ENCODE peak calls at places on chromosomes 2 and 18, in ten cellular contexts. One of them, this sample, is unnamed.

GRCh38 chr2:215612770-215613169 is 176.9 kb upstream of the FN1 start:
- DNase-seq in type B pancreatic cell: no peak
- DNase-seq in Ammon's horn: no peak
- DNase-seq in activated T-cell treated with anti-CD3 and anti-CD28 coated beads for 1 hour: no peak
- DNase-seq in HL-60: no peak
- DNase-seq in endothelial cell: no peak
- DNase-seq in D341Med: no peak
- DNase-seq in HTR-8/SVneo: no peak
- DNase-seq in NCI-H2081: no peak
- DNase-seq in HCT116: no peak
- DNase-seq in this sample: no peak

GRCh38 chr2:118032169-118033013 is 18.5 kb upstream of the CCDC93 start:
- DNase-seq in HL-60: peak
- DNase-seq in NCI-H2081: peak
- DNase-seq in HTR-8/SVneo: peak
- DNase-seq in HCT116: no peak
- DNase-seq in activated T-cell treated with anti-CD3 and anti-CD28 coated beads for 1 hour: peak
- DNase-seq in endothelial cell: peak
- DNase-seq in D341Med: peak
- DNase-seq in type B pancreatic cell: no peak
- DNase-seq in Ammon's horn: peak
- DNase-seq in this sample: no peak

GRCh38 chr2:120204022-120204405 is 19.2 kb downstream of the TMEM185B start:
- DNase-seq in HTR-8/SVneo: no peak
- DNase-seq in HL-60: no peak
- DNase-seq in D341Med: peak
- DNase-seq in Ammon's horn: no peak
- DNase-seq in NCI-H2081: no peak
- DNase-seq in endothelial cell: no peak
- DNase-seq in HCT116: no peak
- DNase-seq in activated T-cell treated with anti-CD3 and anti-CD28 coated beads for 1 hour: no peak
- DNase-seq in type B pancreatic cell: no peak
- DNase-seq in this sample: no peak

GRCh38 chr2:206023183-206023582 is 62.8 kb downstream of the INO80D start:
- DNase-seq in Ammon's horn: no peak
- DNase-seq in NCI-H2081: no peak
- DNase-seq in HCT116: no peak
- DNase-seq in HTR-8/SVneo: no peak
- DNase-seq in D341Med: no peak
- DNase-seq in HL-60: no peak
- DNase-seq in activated T-cell treated with anti-CD3 and anti-CD28 coated beads for 1 hour: no peak
- DNase-seq in endothelial cell: no peak
- DNase-seq in type B pancreatic cell: no peak
- DNase-seq in this sample: no peak

GRCh38 chr2:24926602-24927252 is 6.7 kb upstream of the ADCY3 start:
- DNase-seq in endothelial cell: no peak
- DNase-seq in HL-60: peak
- DNase-seq in D341Med: no peak
- DNase-seq in activated T-cell treated with anti-CD3 and anti-CD28 coated beads for 1 hour: no peak
- DNase-seq in Ammon's horn: no peak
- DNase-seq in HCT116: no peak
- DNase-seq in NCI-H2081: no peak
- DNase-seq in HTR-8/SVneo: no peak
- DNase-seq in type B pancreatic cell: no peak
- DNase-seq in this sample: no peak

GRCh38 chr18:72866572-72866900 is 1.3 kb downstream of the NETO1 start:
- DNase-seq in HL-60: no peak
- DNase-seq in HTR-8/SVneo: no peak
- DNase-seq in activated T-cell treated with anti-CD3 and anti-CD28 coated beads for 1 hour: no peak
- DNase-seq in NCI-H2081: no peak
- DNase-seq in Ammon's horn: no peak
- DNase-seq in endothelial cell: no peak
- DNase-seq in D341Med: no peak
- DNase-seq in HCT116: no peak
- DNase-seq in type B pancreatic cell: no peak
- DNase-seq in this sample: no peak

GRCh38 chr2:61151434-61151833 is 10.6 kb upstream of the C2orf74 start:
- DNase-seq in activated T-cell treated with anti-CD3 and anti-CD28 coated beads for 1 hour: no peak
- DNase-seq in Ammon's horn: no peak
- DNase-seq in D341Med: no peak
- DNase-seq in type B pancreatic cell: no peak
- DNase-seq in HL-60: no peak
- DNase-seq in HCT116: no peak
- DNase-seq in HTR-8/SVneo: no peak
- DNase-seq in endothelial cell: no peak
- DNase-seq in NCI-H2081: no peak
- DNase-seq in this sample: no peak

GRCh38 chr18:6256521-6256920 is 158.2 kb downstream of the L3MBTL4 start:
- DNase-seq in HTR-8/SVneo: no peak
- DNase-seq in activated T-cell treated with anti-CD3 and anti-CD28 coated beads for 1 hour: no peak
- DNase-seq in HCT116: no peak
- DNase-seq in HL-60: no peak
- DNase-seq in endothelial cell: no peak
- DNase-seq in NCI-H2081: no peak
- DNase-seq in type B pancreatic cell: no peak
- DNase-seq in Ammon's horn: peak
- DNase-seq in D341Med: no peak
- DNase-seq in this sample: no peak

GRCh38 chr18:12278765-12279682 is 24.9 kb downstream of the CIDEA start:
- DNase-seq in NCI-H2081: no peak
- DNase-seq in Ammon's horn: peak
- DNase-seq in activated T-cell treated with anti-CD3 and anti-CD28 coated beads for 1 hour: no peak
- DNase-seq in type B pancreatic cell: no peak
- DNase-seq in HCT116: no peak
- DNase-seq in endothelial cell: peak
- DNase-seq in HL-60: no peak
- DNase-seq in D341Med: no peak
- DNase-seq in HTR-8/SVneo: peak
- DNase-seq in this sample: no peak

GRCh38 chr2:32061973-32062861 is 1.1 kb upstream of the SPAST start:
- DNase-seq in Ammon's horn: peak
- DNase-seq in HTR-8/SVneo: peak
- DNase-seq in HCT116: no peak
- DNase-seq in activated T-cell treated with anti-CD3 and anti-CD28 coated beads for 1 hour: no peak
- DNase-seq in endothelial cell: peak
- DNase-seq in type B pancreatic cell: peak
- DNase-seq in NCI-H2081: peak
- DNase-seq in D341Med: peak
- DNase-seq in HL-60: peak
- DNase-seq in this sample: peak

GRCh38 chr2:76567478-76567877 is 856.8 kb upstream of the GCFC2 start:
- DNase-seq in HL-60: no peak
- DNase-seq in HTR-8/SVneo: no peak
- DNase-seq in HCT116: no peak
- DNase-seq in activated T-cell treated with anti-CD3 and anti-CD28 coated beads for 1 hour: no peak
- DNase-seq in D341Med: no peak
- DNase-seq in NCI-H2081: no peak
- DNase-seq in endothelial cell: no peak
- DNase-seq in type B pancreatic cell: no peak
- DNase-seq in Ammon's horn: no peak
- DNase-seq in this sample: no peak

GRCh38 chr2:8534729-8535397 is 147.0 kb upstream of the ID2 start:
- DNase-seq in type B pancreatic cell: no peak
- DNase-seq in NCI-H2081: no peak
- DNase-seq in HL-60: peak
- DNase-seq in Ammon's horn: peak
- DNase-seq in endothelial cell: no peak
- DNase-seq in activated T-cell treated with anti-CD3 and anti-CD28 coated beads for 1 hour: no peak
- DNase-seq in HCT116: no peak
- DNase-seq in HTR-8/SVneo: no peak
- DNase-seq in D341Med: no peak
- DNase-seq in this sample: no peak

GRCh38 chr2:56682397-56682760 is 498.6 kb downstream of the CCDC85A start:
- DNase-seq in endothelial cell: no peak
- DNase-seq in D341Med: no peak
- DNase-seq in NCI-H2081: no peak
- DNase-seq in activated T-cell treated with anti-CD3 and anti-CD28 coated beads for 1 hour: no peak
- DNase-seq in HL-60: no peak
- DNase-seq in HTR-8/SVneo: no peak
- DNase-seq in type B pancreatic cell: no peak
- DNase-seq in Ammon's horn: no peak
- DNase-seq in HCT116: no peak
- DNase-seq in this sample: no peak

GRCh38 chr2:116222793-116223192 is 1591.7 kb upstream of the DDX18 start:
- DNase-seq in endothelial cell: no peak
- DNase-seq in HCT116: no peak
- DNase-seq in HTR-8/SVneo: no peak
- DNase-seq in Ammon's horn: no peak
- DNase-seq in type B pancreatic cell: no peak
- DNase-seq in D341Med: no peak
- DNase-seq in activated T-cell treated with anti-CD3 and anti-CD28 coated beads for 1 hour: no peak
- DNase-seq in NCI-H2081: no peak
- DNase-seq in HL-60: no peak
- DNase-seq in this sample: no peak

GRCh38 chr2:44479127-44479887 is 117.6 kb downstream of the CAMKMT start:
- DNase-seq in type B pancreatic cell: no peak
- DNase-seq in HTR-8/SVneo: peak
- DNase-seq in HL-60: peak
- DNase-seq in Ammon's horn: peak
- DNase-seq in NCI-H2081: peak
- DNase-seq in endothelial cell: peak
- DNase-seq in HCT116: peak
- DNase-seq in activated T-cell treated with anti-CD3 and anti-CD28 coated beads for 1 hour: no peak
- DNase-seq in D341Med: peak
- DNase-seq in this sample: peak

GRCh38 chr2:220646424-220646823 is 925.7 kb downstream of the EPHA4 start:
- DNase-seq in HCT116: no peak
- DNase-seq in HTR-8/SVneo: no peak
- DNase-seq in HL-60: no peak
- DNase-seq in NCI-H2081: no peak
- DNase-seq in endothelial cell: no peak
- DNase-seq in type B pancreatic cell: no peak
- DNase-seq in D341Med: no peak
- DNase-seq in Ammon's horn: no peak
- DNase-seq in activated T-cell treated with anti-CD3 and anti-CD28 coated beads for 1 hour: no peak
- DNase-seq in this sample: no peak

GRCh38 chr2:142682528-142682927 is 194.9 kb upstream of the KYNU start:
- DNase-seq in HL-60: no peak
- DNase-seq in HTR-8/SVneo: peak
- DNase-seq in activated T-cell treated with anti-CD3 and anti-CD28 coated beads for 1 hour: no peak
- DNase-seq in D341Med: no peak
- DNase-seq in Ammon's horn: peak
- DNase-seq in type B pancreatic cell: no peak
- DNase-seq in endothelial cell: no peak
- DNase-seq in HCT116: peak
- DNase-seq in NCI-H2081: no peak
- DNase-seq in this sample: no peak

GRCh38 chr2:575030-575727 is 102.0 kb downstream of the TMEM18 start:
- DNase-seq in type B pancreatic cell: no peak
- DNase-seq in NCI-H2081: no peak
- DNase-seq in Ammon's horn: no peak
- DNase-seq in HL-60: no peak
- DNase-seq in endothelial cell: no peak
- DNase-seq in activated T-cell treated with anti-CD3 and anti-CD28 coated beads for 1 hour: no peak
- DNase-seq in HCT116: no peak
- DNase-seq in HTR-8/SVneo: no peak
- DNase-seq in D341Med: no peak
- DNase-seq in this sample: no peak

GRCh38 chr2:16604236-16604635 is 61.4 kb downstream of the CYRIA start:
- DNase-seq in NCI-H2081: no peak
- DNase-seq in activated T-cell treated with anti-CD3 and anti-CD28 coated beads for 1 hour: no peak
- DNase-seq in Ammon's horn: no peak
- DNase-seq in endothelial cell: no peak
- DNase-seq in type B pancreatic cell: no peak
- DNase-seq in HL-60: no peak
- DNase-seq in D341Med: no peak
- DNase-seq in HCT116: no peak
- DNase-seq in HTR-8/SVneo: no peak
- DNase-seq in this sample: no peak

GRCh38 chr2:232231514-232231913 is 147.0 kb upstream of the ALPP start:
- DNase-seq in Ammon's horn: no peak
- DNase-seq in activated T-cell treated with anti-CD3 and anti-CD28 coated beads for 1 hour: no peak
- DNase-seq in HTR-8/SVneo: no peak
- DNase-seq in HL-60: no peak
- DNase-seq in HCT116: no peak
- DNase-seq in type B pancreatic cell: no peak
- DNase-seq in endothelial cell: no peak
- DNase-seq in D341Med: no peak
- DNase-seq in NCI-H2081: no peak
- DNase-seq in this sample: no peak

This sample was measured in NCI-H187.